ENCODE peak calls at places on chromosomes 2 and 18, in four cellular contexts. E, F, U and J are unnamed samples. For H3K4me1, the result is how much of the 10 kb centered on the place peaks cover.

GRCh38 chr2:169091761-169092523 is 22.6 kb downstream of the DHRS9 start:
- DNase-seq in E (peak), F (no peak), U (peak), J (no peak)

GRCh38 chr2:16821696-16822095 is 156.1 kb upstream of the CYRIA start:
- DNase-seq in E (no peak), F (no peak), U (peak), J (no peak)

GRCh38 chr2:219168526-219168925 is 1.3 kb downstream of the SLC23A3 start:
- DNase-seq in E (no peak), F (no peak), U (no peak), J (no peak)

GRCh38 chr2:234913208-234913626 is 38.6 kb upstream of the SH3BP4 start:
- DNase-seq in E (peak), F (no peak), U (no peak), J (no peak)

GRCh38 chr2:44479127-44479887 is 117.6 kb downstream of the CAMKMT start:
- DNase-seq in E (peak), F (peak), U (peak), J (peak)

GRCh38 chr2:32060266-32060665 is 3.1 kb upstream of the SPAST start:
- DNase-seq in E (no peak), F (no peak), U (no peak), J (no peak)

GRCh38 chr2:10285578-10286198 is 17.0 kb upstream of the HPCAL1 start:
- DNase-seq in E (peak), F (peak), U (peak), J (no peak)

GRCh38 chr2:165762723-165763122 is 31.3 kb downstream of the GALNT3 start:
- DNase-seq in E (no peak), F (no peak), U (no peak), J (no peak)

GRCh38 chr2:206160124-206160806 is 570 bp downstream of the EEF1B2 start:
- DNase-seq in E (peak), F (no peak), U (peak), J (no peak)

GRCh38 chr2:219142329-219142728 is 18.3 kb downstream of the NHEJ1 start:
- DNase-seq in E (peak), F (no peak), U (no peak), J (no peak)

GRCh38 chr2:16176971-16177480 is 236.7 kb downstream of the MYCN start:
- DNase-seq in E (no peak), F (no peak), U (no peak), J (no peak)

GRCh38 chr2:119694994-119695521 is 16.1 kb downstream of the TMEM177 start:
- DNase-seq in E (peak), F (no peak), U (no peak), J (no peak)

GRCh38 chr2:241904011-241904718 is 34.6 kb downstream of the RTP5 start:
- DNase-seq in E (no peak), F (peak), U (no peak), J (no peak)

GRCh38 chr2:33443272-33443829 is 33.1 kb upstream of the RASGRP3 start:
- DNase-seq in E (peak), F (no peak), U (peak), J (no peak)

GRCh38 chr18:27473359-27473758 is 288.3 kb upstream of the CHST9 start:
- DNase-seq in E (no peak), F (no peak), U (peak), J (no peak)

GRCh38 chr2:109481196-109481555 is 132.6 kb downstream of the SEPTIN10 start:
- DNase-seq in E (no peak), F (no peak), U (peak), J (no peak)

GRCh38 chr2:180219471-180219870 is 212.4 kb upstream of the CWC22 start:
- DNase-seq in E (peak), F (no peak), U (no peak), J (no peak)

GRCh38 chr18:8389391-8390340 is 219.6 kb upstream of the RAB12 start:
- DNase-seq in E (peak), F (peak), U (peak), J (peak)

GRCh38 chr2:111705711-111706323 is 178.2 kb downstream of the ANAPC1 start:
- DNase-seq in E (peak), F (peak), U (peak), J (peak)

GRCh38 chr2:122515731-122516130 is 760.3 kb downstream of the TSN start:
- DNase-seq in E (no peak), F (no peak), U (no peak), J (no peak)

GRCh38 chr18:78459646-78460045 is 520.0 kb upstream of the SALL3 start:
- DNase-seq in E (no peak), F (no peak), U (no peak), J (no peak)

GRCh38 chr18:70256994-70257393 is 31.9 kb upstream of the SOCS6 start:
- DNase-seq in E (no peak), F (no peak), U (no peak), J (no peak)

GRCh38 chr2:120399889-120400240 is 53.9 kb downstream of the INHBB start:
- DNase-seq in E (no peak), F (no peak), U (no peak), J (no peak)

GRCh38 chr2:27085670-27086089 is 892 bp upstream of the KHK start:
- DNase-seq in E (peak), F (peak), U (peak), J (no peak)

GRCh38 chr2:120469486-120469885 is 123.5 kb downstream of the INHBB start:
- DNase-seq in E (no peak), F (no peak), U (no peak), J (no peak)

GRCh38 chr2:216345846-216346245 is 26.4 kb downstream of the MARCHF4 start:
- DNase-seq in E (no peak), F (no peak), U (peak), J (no peak)

GRCh38 chr18:73952296-73952946 is 195.2 kb downstream of the FBXO15 start:
- DNase-seq in E (no peak), F (no peak), U (no peak), J (no peak)

GRCh38 chr2:190334479-190335224 is 8.7 kb upstream of the INPP1 start:
- DNase-seq in E (no peak), F (no peak), U (peak), J (no peak)

GRCh38 chr18:63883617-63884016 is 3.9 kb upstream of the SERPINB2 start:
- DNase-seq in E (no peak), F (no peak), U (peak), J (no peak)

GRCh38 chr2:65227035-65227470 is 578 bp upstream of the ACTR2 start:
- DNase-seq in E (no peak), F (no peak), U (peak), J (no peak)

GRCh38 chr2:65231121-65231520 is 3.5 kb downstream of the ACTR2 start:
- DNase-seq in E (peak), F (no peak), U (peak), J (no peak)

GRCh38 chr2:65228249-65228750 is 669 bp downstream of the ACTR2 start:
- DNase-seq in E (peak), F (no peak), U (peak), J (no peak)

GRCh38 chr2:65231892-65232477 is 4.4 kb downstream of the ACTR2 start:
- DNase-seq in E (peak), F (no peak), U (peak), J (no peak)

DNA sequence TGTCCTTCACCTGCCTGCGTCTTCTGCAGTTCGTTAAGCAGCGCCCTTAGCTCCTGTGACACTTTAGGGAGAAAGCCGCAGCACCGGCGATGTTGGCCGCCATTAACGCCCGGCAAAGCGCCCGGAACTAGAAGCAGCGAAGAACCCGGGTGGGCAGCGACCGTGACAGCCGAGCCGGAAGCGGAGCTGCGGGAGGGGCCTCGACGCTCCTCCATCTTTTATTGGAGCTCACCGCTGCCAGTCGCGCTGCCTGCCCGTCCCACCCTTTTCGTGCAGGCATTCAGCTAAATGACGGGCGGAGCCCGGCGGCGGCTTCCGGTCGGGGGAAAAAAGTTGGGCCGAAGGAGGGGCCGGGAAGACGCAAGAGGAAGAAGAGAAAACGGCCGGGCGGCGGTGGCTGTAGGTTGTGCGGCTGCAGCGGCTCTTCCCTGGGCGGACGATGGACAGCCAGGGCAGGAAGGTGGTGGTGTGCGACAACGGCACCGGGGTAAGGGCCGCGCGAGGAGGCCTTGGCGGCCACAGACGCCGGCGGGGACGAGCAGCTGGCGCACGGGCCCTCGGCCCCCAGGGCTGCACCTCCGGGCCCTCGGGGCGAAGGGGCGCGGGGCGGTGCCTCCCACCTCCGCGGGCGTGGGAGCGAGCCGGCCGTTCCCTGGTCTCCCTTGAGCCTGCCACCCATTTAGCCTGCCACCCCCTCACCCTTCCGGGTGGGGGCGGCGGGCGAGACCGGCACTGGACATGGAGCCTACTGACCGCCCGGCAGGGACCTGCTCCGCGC is at the start of gene ACTR2:
- DNase-seq in E (peak), F (peak), U (peak), J (peak)
- H3K14ac ChIP-seq in E (peak), F (peak), U (peak), J (peak)

GRCh38 chr2:124241-124880 is 78.1 kb upstream of the FAM110C start:
- DNase-seq in E (no peak), F (no peak), U (no peak), J (no peak)
- H3K4me1 ChIP-seq in E (under half), F (under half), U (under half), J (under half)

DNA sequence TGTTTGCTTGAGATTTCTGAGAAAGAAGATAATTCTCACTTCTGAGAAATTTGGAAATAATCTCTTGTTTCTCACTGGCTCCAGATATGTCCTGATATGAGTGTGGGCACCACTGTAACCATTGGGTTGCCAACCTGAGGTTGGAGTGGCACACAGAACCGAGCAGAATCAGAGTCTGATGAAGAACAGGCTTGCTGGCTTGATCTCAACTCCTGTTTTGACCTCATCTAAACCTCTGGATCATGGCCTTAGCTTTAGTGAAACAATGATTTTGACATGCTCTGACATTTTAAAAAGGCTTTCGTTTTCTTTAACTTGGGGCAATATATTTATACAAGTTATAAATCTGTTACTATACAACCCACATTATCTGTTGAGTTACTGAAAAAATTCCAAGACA is 548.0 kb downstream of the IRS1 start:
- DNase-seq in E (no peak), F (no peak), U (no peak), J (no peak)
- H3K4me2 ChIP-seq in E (no peak), F (no peak), U (no peak), J (no peak)

GRCh38 chr2:1709970-1710560 is 34.2 kb downstream of the PXDN start:
- DNase-seq in E (no peak), F (no peak), U (no peak), J (no peak)

GRCh38 chr2:1705557-1706076 is 38.7 kb downstream of the PXDN start:
- DNase-seq in E (no peak), F (no peak), U (no peak), J (no peak)

GRCh38 chr2:1708476-1709334 is 35.6 kb downstream of the PXDN start:
- DNase-seq in E (peak), F (no peak), U (no peak), J (no peak)

GRCh38 chr2:1707771-1708351 is 36.5 kb downstream of the PXDN start:
- DNase-seq in E (peak), F (peak), U (peak), J (peak)

GRCh38 chr2:1709335-1709605 is 35.0 kb downstream of the PXDN start:
- DNase-seq in E (no peak), F (no peak), U (no peak), J (no peak)
- H3K14ac ChIP-seq in E (no peak), F (no peak), U (no peak), J (no peak)

GRCh38 chr2:231936491-231936890 is 10.3 kb upstream of the NPPC start:
- DNase-seq in E (no peak), F (no peak), U (no peak), J (no peak)

GRCh38 chr2:231935815-231936214 is 9.6 kb upstream of the NPPC start:
- DNase-seq in E (no peak), F (no peak), U (no peak), J (no peak)

GRCh38 chr2:231939022-231939421 is 12.8 kb upstream of the NPPC start:
- DNase-seq in E (no peak), F (no peak), U (no peak), J (no peak)

GRCh38 chr2:231935207-231935524 is 9.0 kb upstream of the NPPC start:
- DNase-seq in E (peak), F (no peak), U (no peak), J (no peak)

GRCh38 chr2:231937057-231937456 is 10.9 kb upstream of the NPPC start:
- DNase-seq in E (no peak), F (no peak), U (no peak), J (no peak)
- H3K4me1 ChIP-seq in E (under half), F (under half), U (under half), J (under half)

GRCh38 chr18:58351776-58352175 is 277.1 kb downstream of the ALPK2 start:
- DNase-seq in E (no peak), F (no peak), U (no peak), J (no peak)
- H3K4me2 ChIP-seq in E (no peak), F (no peak), U (no peak), J (no peak)

DNA sequence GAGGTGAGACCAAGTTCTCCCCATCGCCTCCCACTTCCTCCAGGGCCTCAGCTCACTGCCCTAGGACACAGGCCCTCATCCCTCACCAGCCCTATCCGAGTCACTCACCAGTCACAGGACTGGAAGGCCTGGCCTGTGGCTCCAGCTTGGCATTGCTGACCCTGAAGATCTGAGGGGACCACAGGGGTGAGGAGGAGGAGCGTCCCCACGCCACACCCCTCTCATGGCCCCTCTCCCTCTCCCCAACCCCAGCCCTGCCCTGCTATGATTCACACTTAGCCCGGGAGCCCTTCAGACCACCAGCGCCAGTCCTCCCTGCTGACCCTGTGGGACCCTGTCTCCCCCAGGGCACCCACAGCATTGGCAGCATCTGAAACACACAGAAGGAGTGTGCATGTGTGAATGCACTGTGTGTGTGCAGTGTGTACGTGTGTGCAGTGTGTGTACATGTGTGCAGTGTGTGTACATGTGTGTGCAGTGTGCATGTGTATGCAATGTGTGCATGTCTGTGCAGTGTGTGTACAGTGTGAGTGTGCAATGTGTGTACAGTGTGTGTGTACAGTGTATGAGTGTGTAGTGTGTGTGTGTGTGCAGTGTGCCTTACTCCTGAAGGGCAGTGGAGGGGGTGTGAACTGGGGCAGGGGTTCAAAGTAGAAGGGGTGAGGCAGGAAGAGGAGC is 29.4 kb upstream of the ANKRD62 start:
- DNase-seq in E (no peak), F (no peak), U (no peak), J (no peak)
- H3K14ac ChIP-seq in E (no peak), F (no peak), U (no peak), J (peak)

DNA sequence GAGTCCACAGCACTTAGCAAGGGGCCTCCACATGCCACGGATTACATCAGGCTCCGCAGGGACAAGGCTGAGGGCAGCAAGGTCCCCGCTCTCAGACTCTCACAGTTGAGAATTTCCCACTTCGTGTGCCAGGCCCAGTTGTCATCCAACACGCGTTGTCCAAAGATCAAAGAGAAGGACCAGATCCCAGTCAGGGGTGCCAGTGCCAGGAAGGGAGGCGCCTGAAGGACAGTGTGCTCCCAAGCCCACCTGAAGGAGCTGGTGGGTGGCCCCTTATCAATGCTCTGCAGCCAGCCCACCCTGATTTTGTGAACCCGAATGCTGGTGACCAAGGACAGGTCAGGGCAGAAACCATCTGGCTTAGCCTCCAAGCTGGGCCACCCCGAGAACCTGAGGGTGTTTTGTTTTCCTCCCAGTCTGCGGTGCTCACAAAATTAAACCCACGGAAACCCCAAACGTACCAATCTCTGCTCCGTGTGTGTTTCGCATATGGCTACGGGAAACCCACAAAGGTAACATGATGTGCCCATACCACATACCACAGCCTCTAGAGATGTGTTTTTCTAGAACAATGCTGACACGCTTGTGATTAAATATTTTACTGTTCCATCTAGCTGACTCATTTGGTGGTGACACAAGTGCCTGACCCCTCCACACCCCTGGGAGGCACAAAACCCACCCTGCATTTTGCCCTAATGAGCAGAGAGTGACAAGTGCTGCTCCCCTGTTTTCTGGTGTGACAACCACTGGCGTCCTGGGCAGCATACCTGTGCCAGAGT is 24.5 kb downstream of the CRACDL start:
- DNase-seq in E (peak), F (no peak), U (no peak), J (no peak)
- H3K4me1 ChIP-seq in E (under half), F (under half), U (under half), J (under half)

DNA sequence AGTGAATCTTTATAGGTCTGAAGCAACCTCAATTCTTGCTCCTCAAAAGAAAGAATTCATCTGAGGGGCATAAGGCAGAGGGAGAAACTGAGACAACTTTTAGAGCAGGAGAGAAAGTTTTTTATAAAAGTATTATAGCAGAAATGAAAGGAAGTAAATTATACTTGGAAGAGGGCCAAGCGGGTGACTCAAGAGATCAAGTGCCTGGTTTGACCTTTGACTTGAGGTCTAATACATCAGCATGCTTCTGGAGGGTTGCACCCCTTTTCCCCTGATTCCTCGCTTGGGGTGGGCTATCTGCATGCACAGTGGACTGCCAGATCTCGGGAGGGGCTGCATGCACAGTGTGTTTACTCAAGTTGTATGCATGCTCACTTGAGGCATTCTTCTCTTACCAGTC is 268.5 kb upstream of the LRATD1 start:
- DNase-seq in E (no peak), F (no peak), U (no peak), J (no peak)
- H3K4me2 ChIP-seq in E (no peak), F (no peak), U (no peak), J (no peak)

DNA sequence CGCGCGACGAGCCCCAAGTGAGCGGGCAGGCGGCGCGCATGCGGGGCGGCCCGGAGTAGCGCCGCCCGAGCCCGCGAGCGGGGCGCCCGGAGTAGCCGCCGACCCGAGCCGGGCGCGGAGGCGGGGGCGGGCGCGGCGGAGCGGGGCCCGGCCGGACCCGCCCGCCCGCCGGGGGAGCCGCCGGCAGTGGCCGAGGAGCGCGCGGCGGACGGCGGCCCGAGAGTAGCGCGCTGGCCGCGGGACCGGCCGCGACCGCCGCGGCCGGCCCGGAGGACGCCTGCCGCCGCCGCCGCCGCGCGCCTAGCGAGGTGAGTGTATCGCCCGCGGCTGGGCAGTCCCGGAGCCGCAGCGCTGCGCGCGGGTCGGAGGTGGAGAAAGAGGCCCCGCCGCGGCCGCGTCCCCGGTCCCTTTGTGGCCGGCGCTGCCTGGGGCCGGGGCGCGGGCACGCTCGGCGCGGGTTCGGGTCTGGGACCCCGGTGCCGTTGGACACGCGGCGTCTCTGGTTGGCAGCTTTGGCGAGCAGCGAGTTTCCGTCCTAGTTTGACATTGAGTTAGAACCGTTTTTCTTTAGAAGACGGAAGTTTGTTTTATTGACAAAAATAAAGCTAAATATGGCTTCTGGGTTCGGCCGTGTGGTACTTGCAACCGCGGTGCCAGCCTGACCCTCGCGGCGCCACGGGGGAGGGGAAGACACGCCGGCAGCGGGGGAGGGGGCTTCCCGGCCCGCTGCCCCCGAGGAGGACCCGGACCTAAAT is at the start of gene GALNT1:
- DNase-seq in E (peak), F (no peak), U (peak), J (peak)
- H3K14ac ChIP-seq in E (peak), F (peak), U (peak), J (no peak)